ENCODE peak calls at places on chromosomes 16 and 17, in four cellular contexts. K, X, L and M are unnamed samples.

GRCh38 chr17:7579001-7579838 is at the start of gene CD68:
- DNase-seq in K (peak; percentile 80), X (peak; percentile 43), L (peak; percentile 45), M (no peak)

GRCh38 chr17:45246861-45247428 is 14.9 kb downstream of the SPATA32 start:
- DNase-seq in K (no peak), X (peak; percentile 57), L (peak; percentile 50), M (peak; percentile 77)

GRCh38 chr17:32854177-32854576 is 22.7 kb downstream of the MYO1D start:
- DNase-seq in K (no peak), X (no peak), L (no peak), M (no peak)

GRCh38 chr16:50802000-50802399 is 60.1 kb downstream of the CYLD start:
- DNase-seq in K (no peak), X (no peak), L (no peak), M (no peak)

GRCh38 chr17:67050476-67051154 is 6.3 kb downstream of the CACNG1 start:
- DNase-seq in K (no peak), X (no peak), L (no peak), M (no peak)

GRCh38 chr16:27330542-27330941 is 16.8 kb downstream of the IL4R start:
- DNase-seq in K (no peak), X (peak; percentile 43), L (no peak), M (no peak)

GRCh38 chr16:81292936-81293335 is 21.8 kb upstream of the GAN start:
- DNase-seq in K (no peak), X (no peak), L (no peak), M (no peak)

GRCh38 chr17:17681744-17682292 is 560 bp downstream of the RAI1 start:
- DNase-seq in K (peak; percentile 72), X (peak; percentile 79), L (peak; percentile 54), M (peak; percentile 53)

GRCh38 chr17:29524692-29525091 is 42.1 kb downstream of the ABHD15 start:
- DNase-seq in K (no peak), X (no peak), L (no peak), M (no peak)

GRCh38 chr16:57621521-57622268 is 6.7 kb upstream of the ADGRG1 start:
- DNase-seq in K (peak; percentile 25), X (no peak), L (no peak), M (no peak)

GRCh38 chr16:19926449-19927390 is 42.1 kb upstream of the GPRC5B start:
- DNase-seq in K (no peak), X (no peak), L (no peak), M (no peak)

GRCh38 chr17:50660042-50660886 is 25.6 kb downstream of the ABCC3 start:
- DNase-seq in K (peak; percentile 68), X (peak; percentile 74), L (no peak), M (no peak)

GRCh38 chr17:73325527-73325842 is 13.7 kb upstream of the CDC42EP4 start:
- DNase-seq in K (peak; percentile 44), X (no peak), L (no peak), M (no peak)

GRCh38 chr17:74123350-74123749 is 80.1 kb upstream of the RPL38 start:
- DNase-seq in K (no peak), X (peak; percentile 18), L (no peak), M (no peak)

GRCh38 chr17:31321481-31321880 is at the start of gene EVI2A:
- DNase-seq in K (no peak), X (peak; percentile 54), L (peak; percentile 31), M (no peak)

GRCh38 chr17:44830359-44831269 is 527 bp upstream of the GJC1 start:
- DNase-seq in K (no peak), X (peak; percentile 62), L (peak; percentile 39), M (peak; percentile 59)

GRCh38 chr16:50977064-50977621 is 173.9 kb downstream of the SALL1 start:
- DNase-seq in K (no peak), X (no peak), L (no peak), M (no peak)

DNA sequence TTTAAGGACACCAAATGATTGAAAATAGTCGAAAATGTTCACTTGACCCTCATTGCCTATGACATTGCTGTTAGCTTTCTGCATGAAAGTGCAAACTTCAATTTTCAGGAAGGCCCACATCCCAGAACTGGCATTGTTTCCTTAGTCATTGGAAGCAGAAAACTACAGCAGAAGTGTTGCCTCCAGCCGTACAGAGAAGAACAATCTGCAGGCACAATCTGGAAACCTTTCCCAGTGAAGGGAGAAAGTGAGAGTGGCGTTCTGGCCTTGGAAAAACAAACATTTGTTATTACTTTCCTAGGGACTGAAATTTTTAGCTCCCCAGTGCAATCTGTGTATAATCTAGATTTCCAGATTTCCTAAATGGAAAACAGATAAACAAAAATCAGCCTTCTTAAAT is 529.5 kb upstream of the RBFOX1 start:
- DNase-seq in K (no peak), X (no peak), L (no peak), M (no peak)
- H3K36me3 ChIP-seq in K (no peaks in the 10 kb centered on the region), X (no peaks in the 10 kb centered on the region), L (no peaks in the 10 kb centered on the region), M (no peaks in the 10 kb centered on the region)

GRCh38 chr17:61495161-61495857 is 43.1 kb downstream of the TBX4 start:
- DNase-seq in K (no peak), X (peak; percentile 96), L (no peak), M (no peak)
- H3K4me3 ChIP-seq in K (no peak overlapping the region), X (peak overlapping the region; percentile 65), L (no peak overlapping the region), M (no peak overlapping the region)

DNA sequence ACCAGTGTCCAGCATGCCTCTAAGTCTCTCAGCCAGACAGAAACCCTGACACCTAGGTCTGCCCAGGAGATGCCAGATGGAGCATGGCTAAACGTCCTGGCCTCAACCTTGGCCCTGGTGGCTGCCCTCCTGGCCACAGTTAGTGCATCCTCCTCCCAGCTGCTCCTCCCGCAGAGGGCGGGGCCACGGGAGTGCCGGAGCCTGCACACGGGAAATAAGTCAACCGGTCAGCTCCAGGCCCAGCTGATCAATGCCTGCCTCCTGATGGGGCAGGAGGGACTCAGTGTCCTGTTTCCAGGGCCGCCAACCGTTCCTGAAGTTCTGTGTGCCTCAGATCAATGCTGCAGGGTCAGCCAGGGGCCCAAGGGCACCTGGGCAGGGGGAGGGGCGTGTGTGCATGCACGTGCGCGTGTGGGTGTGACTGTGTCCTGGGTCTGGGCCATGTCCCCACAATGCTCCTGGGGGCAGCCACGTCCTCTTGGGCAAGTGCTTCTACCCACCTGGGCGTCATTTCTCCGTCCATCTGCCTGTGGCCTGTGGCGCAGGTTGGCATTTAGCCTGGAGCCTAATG is 4.6 kb upstream of the KCNJ12 start:
- DNase-seq in K (no peak), X (no peak), L (no peak), M (no peak)
- H3K36me3 ChIP-seq in K (no peaks in the 10 kb centered on the region), X (no peaks in the 10 kb centered on the region), L (no peaks in the 10 kb centered on the region), M (no peaks in the 10 kb centered on the region)

GRCh38 chr16:70429888-70430666 is 8.8 kb downstream of the ST3GAL2 start:
- DNase-seq in K (no peak), X (no peak), L (no peak), M (no peak)
- H3K4me3 ChIP-seq in K (no peak overlapping the region), X (no peak overlapping the region), L (no peak overlapping the region), M (no peak overlapping the region)

GRCh38 chr17:78692460-78693010 is 89.5 kb downstream of the CYTH1 start:
- DNase-seq in K (no peak), X (no peak), L (no peak), M (no peak)

GRCh38 chr17:78684026-78684425 is 98.0 kb downstream of the CYTH1 start:
- DNase-seq in K (no peak), X (no peak), L (no peak), M (no peak)

GRCh38 chr17:78687125-78687524 is 94.9 kb downstream of the CYTH1 start:
- DNase-seq in K (no peak), X (no peak), L (no peak), M (peak; percentile 73)

GRCh38 chr17:78689029-78689428 is 93.0 kb downstream of the CYTH1 start:
- DNase-seq in K (no peak), X (no peak), L (no peak), M (no peak)

GRCh38 chr17:78687944-78688343 is 94.1 kb downstream of the CYTH1 start:
- DNase-seq in K (no peak), X (no peak), L (no peak), M (no peak)
- H3K36me3 ChIP-seq in K (peaks cover 93% of the 10 kb centered on the region), X (peaks cover 26% of the 10 kb centered on the region), L (no peaks in the 10 kb centered on the region), M (peaks cover 84% of the 10 kb centered on the region)

DNA sequence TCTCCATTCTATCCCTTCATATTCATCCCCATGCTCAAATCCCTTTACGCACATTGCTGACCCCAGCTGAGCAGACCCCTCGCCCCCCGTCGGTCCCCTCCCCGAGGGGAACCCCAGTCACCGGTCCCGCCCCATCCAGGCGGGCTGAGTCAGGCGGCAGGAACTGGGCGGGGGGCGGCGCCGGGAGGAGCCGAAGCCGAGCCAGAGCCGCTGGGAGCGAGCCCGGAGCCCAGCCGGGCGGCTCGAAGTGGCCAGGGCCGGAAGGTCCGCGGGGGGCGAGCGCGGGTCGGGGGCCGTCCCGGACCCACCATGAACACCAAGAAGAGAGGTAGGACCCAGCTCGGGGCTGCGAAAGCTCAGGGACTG is 8.6 kb downstream of the RIPOR1 start:
- DNase-seq in K (peak; percentile 89), X (no peak), L (peak; percentile 60), M (no peak)
- H3K4me3 ChIP-seq in K (peak overlapping the region; percentile 79), X (peak overlapping the region; percentile 22), L (peak overlapping the region; percentile 64), M (no peak overlapping the region)

GRCh38 chr16:10694830-10695229 is at the start of gene TEKT5:
- DNase-seq in K (no peak), X (no peak), L (no peak), M (no peak)

GRCh38 chr16:10694306-10694705 is 424 bp downstream of the TEKT5 start:
- DNase-seq in K (no peak), X (no peak), L (no peak), M (no peak)

GRCh38 chr16:10688726-10689125 is 6.0 kb downstream of the TEKT5 start:
- DNase-seq in K (no peak), X (no peak), L (no peak), M (no peak)

GRCh38 chr16:10692470-10692869 is 2.3 kb downstream of the TEKT5 start:
- DNase-seq in K (no peak), X (no peak), L (no peak), M (no peak)

DNA sequence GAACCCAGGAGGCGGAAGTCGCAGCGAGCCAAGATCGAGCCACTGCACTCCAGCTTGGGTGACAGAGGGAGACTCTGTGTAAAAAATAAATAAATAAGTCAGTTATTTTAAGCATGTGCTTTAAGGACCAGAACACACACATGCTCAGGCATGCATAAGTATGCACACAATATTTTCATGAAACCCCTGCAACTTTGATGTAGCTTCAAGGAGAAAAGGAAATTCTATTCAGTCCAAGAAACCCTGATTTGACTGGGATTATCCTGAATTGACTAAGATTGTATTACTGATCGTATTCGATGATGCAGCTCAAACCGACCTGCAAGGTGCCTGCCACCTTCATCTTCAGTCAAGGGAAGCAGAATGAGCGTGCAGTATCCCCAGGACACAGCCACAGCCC is 841 bp downstream of the TEKT5 start:
- DNase-seq in K (no peak), X (no peak), L (no peak), M (no peak)
- H3K36me3 ChIP-seq in K (no peaks in the 10 kb centered on the region), X (no peaks in the 10 kb centered on the region), L (no peaks in the 10 kb centered on the region), M (no peaks in the 10 kb centered on the region)

GRCh38 chr16:10641953-10642949 is 52.5 kb downstream of the TEKT5 start:
- DNase-seq in K (no peak), X (no peak), L (peak; percentile 27), M (peak; percentile 55)
- H3K4me3 ChIP-seq in K (no peak overlapping the region), X (no peak overlapping the region), L (no peak overlapping the region), M (no peak overlapping the region)

DNA sequence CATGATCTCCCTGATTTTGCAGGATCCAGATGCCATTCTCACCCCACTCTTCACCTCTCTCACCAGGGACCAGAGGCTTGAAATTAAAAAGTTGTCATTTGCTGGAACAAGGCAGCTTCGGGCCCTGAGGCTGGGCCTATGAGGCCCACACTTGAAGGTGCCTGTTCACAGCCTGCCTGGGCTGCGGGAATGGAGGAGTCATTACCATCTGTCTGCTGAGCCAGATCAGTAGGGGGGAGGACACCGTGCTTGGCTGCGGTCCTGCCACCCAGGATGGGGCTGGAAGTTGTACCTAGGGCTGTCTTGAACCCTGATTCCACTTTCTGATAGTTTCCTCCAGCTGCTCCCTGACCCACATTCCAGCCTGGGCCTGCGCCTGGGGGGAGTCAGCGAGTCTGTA is 208.3 kb upstream of the N4BP1 start:
- DNase-seq in K (no peak), X (no peak), L (no peak), M (peak; percentile 24)
- H3K36me3 ChIP-seq in K (no peaks in the 10 kb centered on the region), X (no peaks in the 10 kb centered on the region), L (no peaks in the 10 kb centered on the region), M (no peaks in the 10 kb centered on the region)